ENCODE peak calls at places on chromosome 14, in seven cellular contexts. A is A549, R is K562, E is SK-N-SH, C is IMR-90, Z is GM12878, T is H1. O is an unnamed sample.

GRCh38 chr14:58772061-58772604 is 134.4 kb downstream of the DACT1 start:
- DNase-seq in C (no peak), Z (no peak), A (no peak), T (no peak), R (no peak), E (no peak), O (no peak)

GRCh38 chr14:48703728-48704467 is 882.3 kb downstream of the RPS29 start:
- DNase-seq in R (no peak), T (no peak), C (no peak), E (no peak), Z (no peak), A (no peak), O (no peak)

GRCh38 chr14:104774453-104775072 is 21.0 kb downstream of the AKT1 start:
- DNase-seq in C (no peak), E (no peak), T (no peak), Z (no peak), A (no peak), R (no peak), O (no peak)

GRCh38 chr14:70013269-70013873 is 134.2 kb downstream of the SMOC1 start:
- DNase-seq in T (peak), C (peak), Z (no peak), E (peak), A (peak), R (peak), O (peak)

GRCh38 chr14:104098272-104099095 is 13.0 kb downstream of the ASPG start:
- DNase-seq in Z (no peak), R (no peak), A (no peak), T (no peak), E (no peak), C (no peak), O (no peak)

GRCh38 chr14:44163946-44164345 is 343.1 kb downstream of the FSCB start:
- DNase-seq in R (no peak), A (no peak), T (no peak), E (no peak), C (no peak), Z (no peak), O (no peak)

GRCh38 chr14:21965042-21965441 is 291.4 kb upstream of the OR4E1 start:
- DNase-seq in T (no peak), R (no peak), A (no peak), Z (no peak), C (no peak), E (no peak), O (no peak)

GRCh38 chr14:73238262-73238852 is 1.1 kb downstream of the PAPLN start:
- DNase-seq in Z (no peak), A (peak), R (peak), T (no peak), E (no peak), C (peak), O (peak)

GRCh38 chr14:104285483-104285790 is 147.1 kb downstream of the KIF26A start:
- DNase-seq in E (peak), Z (no peak), C (no peak), R (no peak), T (no peak), A (no peak), O (no peak)

GRCh38 chr14:104898870-104899510 is 25.7 kb upstream of the PLD4 start:
- DNase-seq in Z (no peak), R (no peak), C (no peak), T (no peak), E (no peak), A (no peak), O (no peak)

GRCh38 chr14:43132441-43132840 is 1374.6 kb downstream of the FSCB start:
- DNase-seq in R (no peak), C (no peak), Z (no peak), A (no peak), E (no peak), T (no peak), O (no peak)

GRCh38 chr14:104593241-104593701 is 11.3 kb downstream of the TMEM179 start:
- DNase-seq in Z (no peak), A (no peak), T (no peak), R (no peak), E (peak), C (no peak), O (no peak)

GRCh38 chr14:50312734-50313054 is 570 bp downstream of the DMAC2L start:
- DNase-seq in C (no peak), A (no peak), Z (no peak), T (no peak), E (no peak), R (no peak), O (no peak)

GRCh38 chr14:102539544-102540309 is 30.2 kb upstream of the ANKRD9 start:
- DNase-seq in A (no peak), T (no peak), C (peak), R (peak), Z (no peak), E (peak), O (no peak)

GRCh38 chr14:73755434-73756014 is 41.3 kb upstream of the PNMA1 start:
- DNase-seq in E (no peak), A (no peak), T (no peak), Z (no peak), R (peak), C (no peak), O (no peak)

GRCh38 chr14:102464006-102464405 is 45.6 kb downstream of the ANKRD9 start:
- DNase-seq in C (no peak), E (no peak), T (no peak), Z (no peak), A (no peak), R (no peak), O (no peak)

GRCh38 chr14:60722163-60722835 is 1.9 kb downstream of the SIX4 start:
- DNase-seq in E (peak), T (no peak), A (peak), Z (no peak), R (peak), C (peak), O (no peak)

GRCh38 chr14:77390188-77390587 is 13.0 kb downstream of the SAMD15 start:
- DNase-seq in A (no peak), E (no peak), Z (no peak), R (no peak), T (no peak), C (no peak), O (no peak)

GRCh38 chr14:103055693-103056092 is 1.7 kb downstream of the CDC42BPB start:
- DNase-seq in R (no peak), Z (no peak), C (peak), A (no peak), E (no peak), T (no peak), O (no peak)

GRCh38 chr14:100384819-100385813 is 62.0 kb downstream of the SLC25A47 start:
- DNase-seq in R (no peak), E (peak), A (peak), C (peak), T (no peak), Z (no peak), O (peak)

GRCh38 chr14:76781648-76782051 is 20.4 kb downstream of the VASH1 start:
- DNase-seq in C (no peak), E (no peak), R (peak), A (no peak), Z (no peak), T (no peak), O (no peak)

GRCh38 chr14:92589213-92589852 is 75.8 kb downstream of the RIN3 start:
- DNase-seq in A (no peak), C (peak), R (no peak), T (no peak), Z (no peak), E (no peak), O (no peak)

GRCh38 chr14:55430024-55430690 is 10.3 kb downstream of the TBPL2 start:
- DNase-seq in T (no peak), C (peak), E (peak), R (peak), Z (no peak), A (peak), O (peak)

GRCh38 chr14:104445086-104445485 is 134.5 kb upstream of the C14orf180 start:
- DNase-seq in Z (no peak), R (no peak), A (no peak), E (no peak), C (no peak), T (no peak), O (no peak)

GRCh38 chr14:50521912-50522341 is 10.4 kb downstream of the MAP4K5 start:
- DNase-seq in E (no peak), A (no peak), T (no peak), R (no peak), C (peak), Z (no peak), O (no peak)

GRCh38 chr14:96083667-96084320 is 44.6 kb downstream of the C14orf132 start:
- DNase-seq in T (no peak), R (no peak), C (no peak), Z (no peak), A (no peak), E (no peak), O (no peak)

GRCh38 chr14:67618617-67619063 is 1.1 kb upstream of the ARG2 start:
- DNase-seq in Z (no peak), A (peak), R (peak), T (no peak), C (peak), E (peak), O (no peak)

GRCh38 chr14:54148251-54148650 is 191.6 kb upstream of the BMP4 start:
- DNase-seq in T (no peak), R (no peak), Z (no peak), A (no peak), E (no peak), C (no peak), O (no peak)

GRCh38 chr14:21825147-21825743 is 151.6 kb upstream of the OR4E1 start:
- DNase-seq in A (peak), T (no peak), C (peak), Z (no peak), R (peak), E (peak), O (peak)

GRCh38 chr14:55107766-55108554 is 21.1 kb upstream of the LGALS3 start:
- DNase-seq in T (no peak), C (peak), R (peak), A (peak), E (no peak), Z (no peak), O (peak)

GRCh38 chr14:80638620-80639215 is 302.8 kb downstream of the CEP128 start:
- DNase-seq in Z (no peak), A (peak), E (no peak), T (no peak), C (peak), R (no peak), O (peak)

GRCh38 chr14:41607966-41608663 is 1.4 kb downstream of the LRFN5 start:
- DNase-seq in C (no peak), A (no peak), R (no peak), T (no peak), E (no peak), Z (no peak), O (no peak)

GRCh38 chr14:23895480-23895879 is 58.1 kb upstream of the DHRS4 start:
- DNase-seq in A (no peak), E (peak), C (no peak), T (no peak), Z (no peak), R (peak), O (no peak)
- TF ChIP-seq RAD21 in A (no peak), E (peak), C (no peak), T (peak), Z (peak), R (peak), O (peak)

DNA sequence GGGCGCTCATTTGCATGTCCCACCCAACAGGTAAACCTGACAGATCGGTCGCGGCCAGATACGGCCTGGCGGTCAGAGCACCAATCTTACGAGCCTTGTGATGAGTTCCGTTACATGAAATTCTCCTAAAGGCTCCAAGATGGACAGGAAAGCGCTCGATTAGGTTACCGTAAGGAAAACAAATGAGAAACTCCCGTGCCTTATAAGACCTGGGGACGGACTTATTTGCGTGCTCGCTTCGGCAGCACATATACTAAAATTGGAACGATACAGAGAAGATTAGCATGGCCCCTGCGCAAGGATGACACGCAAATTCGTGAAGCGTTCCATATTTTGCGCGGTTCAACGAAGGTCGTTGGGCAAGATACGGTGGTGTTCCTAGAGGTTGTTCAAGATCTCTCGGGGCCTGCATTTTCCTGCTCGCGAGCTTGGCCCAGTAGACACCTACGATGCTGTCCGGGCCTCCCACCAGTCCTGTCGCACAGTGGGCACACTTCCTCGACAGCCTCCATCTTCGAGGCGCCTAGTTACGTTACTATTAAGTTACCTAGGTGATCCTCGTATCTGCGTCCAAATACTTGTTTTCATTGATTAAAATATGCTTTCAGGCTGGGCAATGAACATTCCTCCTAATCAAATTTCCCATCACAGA is at the start of gene RNU6-7:
- DNase-seq in E (peak), A (no peak), R (no peak), T (no peak), C (peak), Z (no peak), O (no peak)
- TF ChIP-seq RAD21 in E (no peak), A (no peak), R (no peak), T (no peak), C (no peak), Z (no peak), O (no peak)

DNA sequence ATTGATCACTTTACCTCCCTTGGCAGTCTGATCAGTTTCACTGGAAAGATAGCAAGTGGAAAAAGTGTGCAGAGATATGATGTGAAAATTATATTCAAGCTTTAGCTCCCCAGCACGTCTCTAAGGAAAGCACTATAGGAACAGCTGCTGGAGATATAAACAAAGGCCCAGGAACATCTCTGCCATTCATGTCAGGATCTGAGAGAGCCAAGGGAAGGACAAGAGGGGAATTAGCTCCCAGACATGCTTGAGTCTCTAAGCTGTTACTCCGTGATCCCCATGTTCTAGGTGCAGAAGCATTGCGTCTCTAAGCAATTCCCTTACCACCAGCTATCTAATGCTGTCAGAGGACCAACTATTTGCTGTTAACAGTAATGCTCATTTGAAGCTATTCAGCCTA is 700.2 kb downstream of the DIO2 start:
- DNase-seq in R (no peak), A (no peak), C (peak), T (no peak), Z (no peak), E (no peak), O (no peak)
- TF ChIP-seq RAD21 in R (no peak), A (no peak), C (no peak), T (no peak), Z (no peak), E (no peak), O (no peak)

DNA sequence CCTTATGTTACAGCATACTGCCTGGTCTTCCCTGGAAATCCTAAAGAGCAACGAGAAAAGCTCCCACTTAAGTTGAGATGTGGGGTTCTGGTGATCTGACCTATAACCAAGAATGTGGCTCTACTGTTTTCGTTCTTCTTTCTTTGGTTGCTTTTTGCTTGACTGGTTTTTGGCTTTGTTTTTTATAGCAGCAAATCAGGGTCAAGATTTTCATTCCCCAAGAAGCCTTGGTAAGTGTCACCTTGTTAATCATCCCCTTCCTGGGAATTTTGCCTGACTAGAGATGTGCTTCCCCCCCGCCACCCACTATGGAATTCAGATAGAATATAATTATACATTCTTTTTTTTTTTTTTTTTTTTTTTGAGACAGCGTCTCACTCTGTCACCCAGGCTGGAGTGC is 116.7 kb upstream of the FOXN3 start:
- DNase-seq in T (no peak), R (no peak), E (no peak), A (no peak), C (no peak), Z (no peak), O (no peak)
- TF ChIP-seq RAD21 in T (no peak), R (no peak), E (no peak), A (no peak), C (no peak), Z (no peak), O (no peak)

DNA sequence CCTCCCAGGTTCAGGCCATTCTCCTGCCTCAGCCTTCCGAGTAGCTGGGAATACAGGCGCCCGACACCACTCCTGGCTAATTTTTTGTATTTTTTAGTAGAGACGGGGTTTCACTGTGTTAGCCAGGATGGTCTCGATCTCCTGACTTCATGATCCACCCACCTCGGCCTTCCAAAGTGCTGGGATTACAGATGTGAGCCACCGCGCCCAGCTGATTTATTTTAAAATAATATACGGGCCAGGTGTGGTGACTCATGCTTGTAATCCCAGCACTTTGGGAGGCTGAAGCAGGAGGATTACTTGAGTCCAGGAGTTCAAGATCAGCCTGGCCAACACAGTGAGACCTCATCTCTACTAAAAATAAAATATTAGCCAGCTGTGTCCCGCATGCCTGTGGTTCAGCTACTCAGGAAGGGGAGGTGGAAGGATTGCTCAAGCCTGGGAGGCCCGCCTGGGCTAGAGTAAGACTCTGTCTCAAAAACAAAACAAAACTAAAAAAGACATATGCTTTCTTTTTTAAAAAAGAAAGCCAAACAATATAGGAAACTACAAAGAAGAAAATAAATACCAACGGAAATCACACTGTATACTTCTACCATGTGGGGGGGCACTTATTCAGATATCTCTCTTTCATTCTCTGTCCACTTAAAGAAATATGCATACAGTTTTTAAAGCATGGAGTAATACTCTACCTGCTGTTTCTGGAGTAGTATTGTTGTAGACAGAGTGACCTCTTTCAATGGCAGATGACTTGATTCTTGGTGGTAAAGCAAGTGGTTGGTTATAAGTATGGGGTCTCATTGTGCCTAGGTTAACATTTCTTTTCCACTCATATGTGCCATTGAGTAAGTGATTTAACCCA is 930 bp upstream of the MIA2 start:
- DNase-seq in C (peak), Z (no peak), R (no peak), A (no peak), E (no peak), T (no peak), O (no peak)
- TF ChIP-seq RAD21 in C (no peak), Z (peak), R (no peak), A (no peak), E (no peak), T (no peak), O (no peak)

GRCh38 chr14:68677901-68678300 is 115.0 kb downstream of the ZFP36L1 start:
- DNase-seq in R (no peak), Z (no peak), T (no peak), C (no peak), A (no peak), E (no peak), O (no peak)

GRCh38 chr14:68679301-68679700 is 113.6 kb downstream of the ZFP36L1 start:
- DNase-seq in R (no peak), Z (no peak), T (no peak), C (no peak), A (no peak), E (no peak), O (no peak)

GRCh38 chr14:68678471-68678870 is 114.4 kb downstream of the ZFP36L1 start:
- DNase-seq in Z (no peak), A (no peak), T (no peak), C (no peak), R (no peak), E (no peak), O (no peak)

GRCh38 chr14:68676511-68676943 is 116.3 kb downstream of the ZFP36L1 start:
- DNase-seq in R (no peak), C (no peak), A (no peak), T (no peak), E (no peak), Z (no peak), O (no peak)

GRCh38 chr14:68677476-68677875 is 115.4 kb downstream of the ZFP36L1 start:
- DNase-seq in C (no peak), A (no peak), R (no peak), T (no peak), E (no peak), Z (no peak), O (no peak)
- TF ChIP-seq RAD21 in C (no peak), A (no peak), R (no peak), T (no peak), E (no peak), Z (no peak), O (no peak)

DNA sequence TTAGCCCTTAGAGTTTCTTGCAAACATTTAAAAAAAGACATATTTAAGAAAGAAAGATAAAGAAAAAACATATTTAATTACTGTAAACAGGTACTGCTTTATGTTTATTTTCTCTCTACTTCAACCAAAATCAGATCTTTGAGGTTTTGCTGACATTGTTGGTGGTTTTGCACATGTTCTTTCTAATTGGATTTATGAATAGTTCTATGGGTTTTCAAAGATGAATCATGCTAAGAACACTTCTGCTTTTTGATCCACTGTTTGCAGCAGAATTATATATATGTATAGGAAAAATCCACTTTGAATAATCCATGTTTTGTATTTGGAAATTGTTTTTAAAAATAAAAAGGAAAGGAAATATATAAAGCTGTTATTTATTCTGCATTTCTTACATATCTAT is 78.4 kb downstream of the FRMD6 start:
- DNase-seq in E (no peak), C (no peak), Z (no peak), T (no peak), A (no peak), R (no peak), O (no peak)
- TF ChIP-seq RAD21 in E (no peak), C (no peak), Z (no peak), T (no peak), A (no peak), R (no peak), O (no peak)

GRCh38 chr14:23358553-23359166 is 6.0 kb upstream of the SLC22A17 start:
- DNase-seq in Z (no peak), E (no peak), C (no peak), R (no peak), T (no peak), A (no peak), O (no peak)
- TF ChIP-seq RAD21 in Z (no peak), E (no peak), C (no peak), R (no peak), T (no peak), A (no peak), O (no peak)

O was measured in HCT116.